ENCODE peak calls at places on chromosomes 12 and 14, in eight cellular contexts. One of them, this sample, is unnamed.

GRCh38 chr12:120249875-120250795 is 15.4 kb downstream of the PXN start:
- DNase-seq in adipocyte: no peak
- DNase-seq in stimulated activated CD4-positive, alpha-beta T cell treated with anti-CD3 and anti-CD28 coated beads, Interleukin-2, amount 100 ng/mL, for 4 hours: no peak
- DNase-seq in adrenal gland: peak; percentile 63
- DNase-seq in amniotic epithelial cell: no peak
- DNase-seq in hippocampal formation: no peak
- DNase-seq in activated CD4-positive, alpha-beta T cell treated with anti-CD3 and anti-CD28 coated beads for 48 hours: no peak
- DNase-seq in CD4-positive, alpha-beta T cell: peak; percentile 20
- DNase-seq in this sample: no peak

GRCh38 chr12:109982211-109982610 is 14.0 kb downstream of the GIT2 start:
- DNase-seq in adipocyte: peak; percentile 61
- DNase-seq in stimulated activated CD4-positive, alpha-beta T cell treated with anti-CD3 and anti-CD28 coated beads, Interleukin-2, amount 100 ng/mL, for 4 hours: no peak
- DNase-seq in adrenal gland: no peak
- DNase-seq in amniotic epithelial cell: peak; percentile 33
- DNase-seq in hippocampal formation: no peak
- DNase-seq in activated CD4-positive, alpha-beta T cell treated with anti-CD3 and anti-CD28 coated beads for 48 hours: no peak
- DNase-seq in CD4-positive, alpha-beta T cell: no peak
- DNase-seq in this sample: no peak

GRCh38 chr12:92961949-92962348 is 32.9 kb upstream of the EEA1 start:
- DNase-seq in adipocyte: no peak
- DNase-seq in stimulated activated CD4-positive, alpha-beta T cell treated with anti-CD3 and anti-CD28 coated beads, Interleukin-2, amount 100 ng/mL, for 4 hours: no peak
- DNase-seq in adrenal gland: no peak
- DNase-seq in amniotic epithelial cell: no peak
- DNase-seq in hippocampal formation: no peak
- DNase-seq in activated CD4-positive, alpha-beta T cell treated with anti-CD3 and anti-CD28 coated beads for 48 hours: no peak
- DNase-seq in CD4-positive, alpha-beta T cell: no peak
- DNase-seq in this sample: no peak

GRCh38 chr14:82387699-82388098 is 854.0 kb upstream of the SEL1L start:
- DNase-seq in adipocyte: no peak
- DNase-seq in stimulated activated CD4-positive, alpha-beta T cell treated with anti-CD3 and anti-CD28 coated beads, Interleukin-2, amount 100 ng/mL, for 4 hours: no peak
- DNase-seq in adrenal gland: no peak
- DNase-seq in amniotic epithelial cell: no peak
- DNase-seq in hippocampal formation: peak; percentile 70
- DNase-seq in activated CD4-positive, alpha-beta T cell treated with anti-CD3 and anti-CD28 coated beads for 48 hours: no peak
- DNase-seq in CD4-positive, alpha-beta T cell: no peak
- DNase-seq in this sample: no peak

GRCh38 chr12:130846386-130846785 is 7.3 kb upstream of the STX2 start:
- DNase-seq in adipocyte: peak; percentile 86
- DNase-seq in stimulated activated CD4-positive, alpha-beta T cell treated with anti-CD3 and anti-CD28 coated beads, Interleukin-2, amount 100 ng/mL, for 4 hours: no peak
- DNase-seq in adrenal gland: no peak
- DNase-seq in amniotic epithelial cell: no peak
- DNase-seq in hippocampal formation: no peak
- DNase-seq in activated CD4-positive, alpha-beta T cell treated with anti-CD3 and anti-CD28 coated beads for 48 hours: no peak
- DNase-seq in CD4-positive, alpha-beta T cell: no peak
- DNase-seq in this sample: no peak

GRCh38 chr14:54976316-54976715 is 50.6 kb downstream of the WDHD1 start:
- DNase-seq in adipocyte: peak; percentile 43
- DNase-seq in stimulated activated CD4-positive, alpha-beta T cell treated with anti-CD3 and anti-CD28 coated beads, Interleukin-2, amount 100 ng/mL, for 4 hours: no peak
- DNase-seq in adrenal gland: no peak
- DNase-seq in amniotic epithelial cell: peak; percentile 69
- DNase-seq in hippocampal formation: no peak
- DNase-seq in activated CD4-positive, alpha-beta T cell treated with anti-CD3 and anti-CD28 coated beads for 48 hours: no peak
- DNase-seq in CD4-positive, alpha-beta T cell: no peak
- DNase-seq in this sample: no peak

GRCh38 chr12:46886541-46887041 is 60.8 kb upstream of the SLC38A4 start:
- DNase-seq in adipocyte: peak; percentile 24
- DNase-seq in stimulated activated CD4-positive, alpha-beta T cell treated with anti-CD3 and anti-CD28 coated beads, Interleukin-2, amount 100 ng/mL, for 4 hours: no peak
- DNase-seq in adrenal gland: no peak
- DNase-seq in amniotic epithelial cell: peak; percentile 53
- DNase-seq in hippocampal formation: no peak
- DNase-seq in activated CD4-positive, alpha-beta T cell treated with anti-CD3 and anti-CD28 coated beads for 48 hours: no peak
- DNase-seq in CD4-positive, alpha-beta T cell: no peak
- DNase-seq in this sample: no peak

GRCh38 chr12:105946541-105946940 is 192.2 kb downstream of the NUAK1 start:
- DNase-seq in adipocyte: no peak
- DNase-seq in stimulated activated CD4-positive, alpha-beta T cell treated with anti-CD3 and anti-CD28 coated beads, Interleukin-2, amount 100 ng/mL, for 4 hours: no peak
- DNase-seq in adrenal gland: peak; percentile 61
- DNase-seq in amniotic epithelial cell: peak; percentile 52
- DNase-seq in hippocampal formation: no peak
- DNase-seq in activated CD4-positive, alpha-beta T cell treated with anti-CD3 and anti-CD28 coated beads for 48 hours: no peak
- DNase-seq in CD4-positive, alpha-beta T cell: no peak
- DNase-seq in this sample: no peak

GRCh38 chr12:47808049-47808448 is 11.7 kb downstream of the HDAC7 start:
- DNase-seq in adipocyte: peak; percentile 39
- DNase-seq in stimulated activated CD4-positive, alpha-beta T cell treated with anti-CD3 and anti-CD28 coated beads, Interleukin-2, amount 100 ng/mL, for 4 hours: peak; percentile 71
- DNase-seq in adrenal gland: peak; percentile 55
- DNase-seq in amniotic epithelial cell: peak; percentile 54
- DNase-seq in hippocampal formation: no peak
- DNase-seq in activated CD4-positive, alpha-beta T cell treated with anti-CD3 and anti-CD28 coated beads for 48 hours: peak; percentile 82
- DNase-seq in CD4-positive, alpha-beta T cell: peak; percentile 79
- DNase-seq in this sample: no peak

GRCh38 chr14:74891870-74892269 is 10.2 kb downstream of the DLST start:
- DNase-seq in adipocyte: peak; percentile 22
- DNase-seq in stimulated activated CD4-positive, alpha-beta T cell treated with anti-CD3 and anti-CD28 coated beads, Interleukin-2, amount 100 ng/mL, for 4 hours: no peak
- DNase-seq in adrenal gland: no peak
- DNase-seq in amniotic epithelial cell: peak; percentile 51
- DNase-seq in hippocampal formation: no peak
- DNase-seq in activated CD4-positive, alpha-beta T cell treated with anti-CD3 and anti-CD28 coated beads for 48 hours: no peak
- DNase-seq in CD4-positive, alpha-beta T cell: no peak
- DNase-seq in this sample: no peak

GRCh38 chr12:123741937-123742572 is 20.0 kb upstream of the DNAH10 start:
- DNase-seq in adipocyte: no peak
- DNase-seq in stimulated activated CD4-positive, alpha-beta T cell treated with anti-CD3 and anti-CD28 coated beads, Interleukin-2, amount 100 ng/mL, for 4 hours: no peak
- DNase-seq in adrenal gland: no peak
- DNase-seq in amniotic epithelial cell: no peak
- DNase-seq in hippocampal formation: no peak
- DNase-seq in activated CD4-positive, alpha-beta T cell treated with anti-CD3 and anti-CD28 coated beads for 48 hours: no peak
- DNase-seq in CD4-positive, alpha-beta T cell: no peak
- DNase-seq in this sample: no peak

GRCh38 chr12:40103043-40103442 is 2.8 kb downstream of the SLC2A13 start:
- DNase-seq in adipocyte: no peak
- DNase-seq in stimulated activated CD4-positive, alpha-beta T cell treated with anti-CD3 and anti-CD28 coated beads, Interleukin-2, amount 100 ng/mL, for 4 hours: no peak
- DNase-seq in adrenal gland: no peak
- DNase-seq in amniotic epithelial cell: no peak
- DNase-seq in hippocampal formation: no peak
- DNase-seq in activated CD4-positive, alpha-beta T cell treated with anti-CD3 and anti-CD28 coated beads for 48 hours: no peak
- DNase-seq in CD4-positive, alpha-beta T cell: no peak
- DNase-seq in this sample: no peak

GRCh38 chr12:5318874-5319273 is 113.0 kb upstream of the NTF3 start:
- DNase-seq in adipocyte: peak; percentile 32
- DNase-seq in stimulated activated CD4-positive, alpha-beta T cell treated with anti-CD3 and anti-CD28 coated beads, Interleukin-2, amount 100 ng/mL, for 4 hours: no peak
- DNase-seq in adrenal gland: peak; percentile 37
- DNase-seq in amniotic epithelial cell: no peak
- DNase-seq in hippocampal formation: no peak
- DNase-seq in activated CD4-positive, alpha-beta T cell treated with anti-CD3 and anti-CD28 coated beads for 48 hours: no peak
- DNase-seq in CD4-positive, alpha-beta T cell: no peak
- DNase-seq in this sample: no peak

GRCh38 chr14:91942946-91943345 is 4.5 kb downstream of the FBLN5 start:
- DNase-seq in adipocyte: no peak
- DNase-seq in stimulated activated CD4-positive, alpha-beta T cell treated with anti-CD3 and anti-CD28 coated beads, Interleukin-2, amount 100 ng/mL, for 4 hours: no peak
- DNase-seq in adrenal gland: no peak
- DNase-seq in amniotic epithelial cell: no peak
- DNase-seq in hippocampal formation: no peak
- DNase-seq in activated CD4-positive, alpha-beta T cell treated with anti-CD3 and anti-CD28 coated beads for 48 hours: no peak
- DNase-seq in CD4-positive, alpha-beta T cell: no peak
- DNase-seq in this sample: no peak

GRCh38 chr12:32400114-32400672 is 835 bp downstream of the FGD4 start:
- DNase-seq in adipocyte: no peak
- DNase-seq in stimulated activated CD4-positive, alpha-beta T cell treated with anti-CD3 and anti-CD28 coated beads, Interleukin-2, amount 100 ng/mL, for 4 hours: no peak
- DNase-seq in adrenal gland: no peak
- DNase-seq in amniotic epithelial cell: peak; percentile 14
- DNase-seq in hippocampal formation: no peak
- DNase-seq in activated CD4-positive, alpha-beta T cell treated with anti-CD3 and anti-CD28 coated beads for 48 hours: no peak
- DNase-seq in CD4-positive, alpha-beta T cell: no peak
- DNase-seq in this sample: no peak

GRCh38 chr14:105884808-105885281 is 358.5 kb downstream of the TMEM121 start:
- DNase-seq in adipocyte: no peak
- DNase-seq in stimulated activated CD4-positive, alpha-beta T cell treated with anti-CD3 and anti-CD28 coated beads, Interleukin-2, amount 100 ng/mL, for 4 hours: no peak
- DNase-seq in adrenal gland: no peak
- DNase-seq in amniotic epithelial cell: no peak
- DNase-seq in hippocampal formation: no peak
- DNase-seq in activated CD4-positive, alpha-beta T cell treated with anti-CD3 and anti-CD28 coated beads for 48 hours: peak; percentile 1
- DNase-seq in CD4-positive, alpha-beta T cell: no peak
- DNase-seq in this sample: peak; percentile 4

GRCh38 chr12:130626601-130627000 is 89.5 kb downstream of the RIMBP2 start:
- DNase-seq in adipocyte: no peak
- DNase-seq in stimulated activated CD4-positive, alpha-beta T cell treated with anti-CD3 and anti-CD28 coated beads, Interleukin-2, amount 100 ng/mL, for 4 hours: no peak
- DNase-seq in adrenal gland: no peak
- DNase-seq in amniotic epithelial cell: no peak
- DNase-seq in hippocampal formation: no peak
- DNase-seq in activated CD4-positive, alpha-beta T cell treated with anti-CD3 and anti-CD28 coated beads for 48 hours: no peak
- DNase-seq in CD4-positive, alpha-beta T cell: no peak
- DNase-seq in this sample: no peak

GRCh38 chr12:13425766-13426165 is 229.2 kb downstream of the EMP1 start:
- DNase-seq in adipocyte: peak; percentile 0
- DNase-seq in stimulated activated CD4-positive, alpha-beta T cell treated with anti-CD3 and anti-CD28 coated beads, Interleukin-2, amount 100 ng/mL, for 4 hours: no peak
- DNase-seq in adrenal gland: no peak
- DNase-seq in amniotic epithelial cell: peak; percentile 24
- DNase-seq in hippocampal formation: no peak
- DNase-seq in activated CD4-positive, alpha-beta T cell treated with anti-CD3 and anti-CD28 coated beads for 48 hours: no peak
- DNase-seq in CD4-positive, alpha-beta T cell: no peak
- DNase-seq in this sample: no peak

GRCh38 chr14:38481939-38482678 is 226.2 kb upstream of the CLEC14A start:
- DNase-seq in adipocyte: peak; percentile 46
- DNase-seq in stimulated activated CD4-positive, alpha-beta T cell treated with anti-CD3 and anti-CD28 coated beads, Interleukin-2, amount 100 ng/mL, for 4 hours: no peak
- DNase-seq in adrenal gland: no peak
- DNase-seq in amniotic epithelial cell: peak; percentile 46
- DNase-seq in hippocampal formation: no peak
- DNase-seq in activated CD4-positive, alpha-beta T cell treated with anti-CD3 and anti-CD28 coated beads for 48 hours: no peak
- DNase-seq in CD4-positive, alpha-beta T cell: no peak
- DNase-seq in this sample: no peak

GRCh38 chr14:106872619-106873446 is 1346.5 kb downstream of the TMEM121 start:
- DNase-seq in adipocyte: peak; percentile 17
- DNase-seq in stimulated activated CD4-positive, alpha-beta T cell treated with anti-CD3 and anti-CD28 coated beads, Interleukin-2, amount 100 ng/mL, for 4 hours: peak; percentile 86
- DNase-seq in adrenal gland: peak; percentile 71
- DNase-seq in amniotic epithelial cell: no peak
- DNase-seq in hippocampal formation: no peak
- DNase-seq in activated CD4-positive, alpha-beta T cell treated with anti-CD3 and anti-CD28 coated beads for 48 hours: peak; percentile 94
- DNase-seq in CD4-positive, alpha-beta T cell: peak; percentile 85
- DNase-seq in this sample: peak; percentile 57

GRCh38 chr12:71392521-71393145 is 47.0 kb upstream of the LGR5 start:
- DNase-seq in adipocyte: peak; percentile 82
- DNase-seq in stimulated activated CD4-positive, alpha-beta T cell treated with anti-CD3 and anti-CD28 coated beads, Interleukin-2, amount 100 ng/mL, for 4 hours: no peak
- DNase-seq in adrenal gland: peak; percentile 27
- DNase-seq in amniotic epithelial cell: peak; percentile 74
- DNase-seq in hippocampal formation: peak; percentile 42
- DNase-seq in activated CD4-positive, alpha-beta T cell treated with anti-CD3 and anti-CD28 coated beads for 48 hours: no peak
- DNase-seq in CD4-positive, alpha-beta T cell: no peak
- DNase-seq in this sample: no peak